ENCODE peak calls at places on chromosomes 3 and 15, in eight cellular contexts. E is GM12865, V is astrocyte of the spinal cord, H is endothelial cell of umbilical vein, S is body of pancreas, N is fibroblast of lung, F is left ventricle myocardium inferior, B is fibroblast of mammary gland. J is an unnamed sample.

GRCh38 chr15:29323557-29323956 is 53.9 kb upstream of the NSMCE3 start:
- DNase-seq in V (no peak), B (no peak), F (no peak), E (peak; percentile 69), N (no peak), H (no peak), S (no peak), J (no peak)

GRCh38 chr3:55750525-55750924 is 263.4 kb upstream of the WNT5A start:
- DNase-seq in N (peak; percentile 96), H (no peak), E (no peak), F (no peak), V (peak; percentile 87), B (peak; percentile 66), S (peak; percentile 16), J (peak; percentile 74)

GRCh38 chr15:67305506-67305905 is 50.9 kb downstream of the IQCH start:
- DNase-seq in V (no peak), N (no peak), F (no peak), S (no peak), E (no peak), H (no peak), B (no peak), J (no peak)

GRCh38 chr15:31230630-31231485 is 95.8 kb upstream of the KLF13 start:
- DNase-seq in E (peak; percentile 98), V (no peak), N (no peak), H (no peak), B (no peak), S (no peak), F (no peak), J (no peak)

GRCh38 chr15:77033729-77034619 is 36.9 kb downstream of the TSPAN3 start:
- DNase-seq in V (no peak), N (no peak), F (no peak), S (peak; percentile 3), E (no peak), H (no peak), B (no peak), J (no peak)

GRCh38 chr3:76307556-76307955 is 522.2 kb upstream of the ZNF717 start:
- DNase-seq in N (peak; percentile 36), H (no peak), V (peak; percentile 12), B (no peak), F (no peak), S (no peak), E (no peak), J (no peak)

GRCh38 chr3:147572970-147573340 is 163.8 kb downstream of the ZIC1 start:
- DNase-seq in V (no peak), H (no peak), S (no peak), E (peak; percentile 5), N (no peak), F (no peak), B (peak; percentile 2), J (no peak)

GRCh38 chr15:29880886-29881285 is 58.6 kb upstream of the TJP1 start:
- DNase-seq in N (no peak), V (no peak), F (no peak), E (no peak), H (no peak), B (no peak), S (no peak), J (no peak)

GRCh38 chr15:76904461-76905012 is 603 bp downstream of the SCAPER start:
- DNase-seq in N (peak; percentile 6), V (peak; percentile 16), F (no peak), B (peak; percentile 27), H (peak; percentile 42), S (peak; percentile 48), E (peak; percentile 32), J (no peak)

DNA sequence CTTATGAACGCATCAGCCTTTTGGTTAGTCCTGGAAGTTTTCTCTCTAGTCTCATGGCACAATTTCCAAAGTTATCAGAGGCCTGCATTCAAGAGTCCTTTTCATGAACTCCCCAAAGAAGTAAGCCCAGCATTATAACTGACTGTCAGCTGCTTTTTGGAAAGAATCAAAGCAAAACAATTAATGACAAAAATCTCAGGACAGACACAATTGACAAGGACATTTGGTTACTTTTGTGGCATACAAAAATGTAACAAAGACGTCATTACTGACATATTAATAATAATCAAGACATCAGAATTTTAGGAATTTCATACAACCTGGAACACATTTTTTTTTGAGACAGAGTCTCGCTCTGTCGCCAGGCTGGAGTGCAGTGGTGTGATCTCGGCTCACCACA is 21.2 kb downstream of the KATNBL1 start:
- DNase-seq in F (no peak), S (no peak), N (peak; percentile 20), H (no peak), V (no peak), E (no peak), B (no peak), J (no peak)
- TF ChIP-seq CTCF in F (no peak), S (no peak), N (no peak), H (no peak), V (no peak), E (no peak), B (no peak), J (no peak)

GRCh38 chr15:44729394-44729913 is 6.9 kb upstream of the TRIM69 start:
- DNase-seq in E (peak; percentile 72), H (no peak), F (no peak), V (no peak), S (no peak), N (no peak), B (peak; percentile 40), J (no peak)

GRCh38 chr15:44726568-44727461 is 9.5 kb upstream of the TRIM69 start:
- DNase-seq in V (peak; percentile 95), B (peak; percentile 96), F (no peak), N (peak; percentile 93), H (peak; percentile 93), E (peak; percentile 97), S (peak; percentile 14), J (peak; percentile 76)

GRCh38 chr15:44727462-44728231 is 8.7 kb upstream of the TRIM69 start:
- DNase-seq in H (no peak), N (no peak), B (no peak), V (no peak), F (no peak), E (peak; percentile 68), S (no peak), J (no peak)

GRCh38 chr15:44728576-44729393 is 7.5 kb upstream of the TRIM69 start:
- DNase-seq in V (peak; percentile 100), F (peak; percentile 94), H (peak; percentile 99), E (peak; percentile 99), B (peak; percentile 99), S (peak; percentile 95), N (peak; percentile 98), J (peak; percentile 97)

DNA sequence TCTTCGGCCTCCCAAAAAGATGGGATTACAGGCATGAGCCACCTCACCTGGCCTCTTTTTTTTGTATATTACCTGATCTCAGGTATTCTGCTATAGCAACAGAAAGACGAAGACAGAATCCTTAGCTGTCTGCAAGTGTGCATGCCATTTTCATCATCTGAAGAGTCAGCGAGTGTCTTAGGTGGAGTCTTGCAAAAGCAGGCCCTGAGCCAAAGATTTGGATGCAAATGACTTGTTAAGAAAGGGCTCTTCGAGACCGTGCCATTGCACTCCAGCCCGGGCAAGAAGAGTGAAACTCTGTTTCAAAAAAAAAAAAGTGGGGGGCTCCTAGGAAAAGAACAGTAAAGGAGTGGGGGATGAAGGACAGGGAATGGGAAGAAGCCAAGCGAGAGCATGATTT is 10.2 kb upstream of the TRIM69 start:
- DNase-seq in E (peak; percentile 84), H (peak; percentile 31), N (peak; percentile 23), V (no peak), S (no peak), F (no peak), B (peak; percentile 33), J (no peak)
- H3K4me3 ChIP-seq in E (peak overlapping the region; percentile 60), H (no peak overlapping the region), N (no peak overlapping the region), V (no peak overlapping the region), S (no peak overlapping the region), F (peak overlapping the region; percentile 35), B (no peak overlapping the region), J (no peak overlapping the region)

GRCh38 chr3:50410185-50410584 is 50.9 kb upstream of the TMEM115 start:
- DNase-seq in E (no peak), H (no peak), V (no peak), S (no peak), N (no peak), B (no peak), F (no peak), J (no peak)

GRCh38 chr3:50411229-50411628 is 51.9 kb upstream of the TMEM115 start:
- DNase-seq in B (no peak), S (no peak), F (no peak), H (no peak), N (no peak), V (no peak), E (no peak), J (no peak)

GRCh38 chr3:50415066-50415465 is 55.7 kb upstream of the TMEM115 start:
- DNase-seq in E (no peak), V (no peak), B (no peak), N (no peak), S (no peak), H (no peak), F (no peak), J (no peak)

GRCh38 chr3:50410593-50411139 is 51.3 kb upstream of the TMEM115 start:
- DNase-seq in F (no peak), H (no peak), B (no peak), V (no peak), N (no peak), E (no peak), S (no peak), J (no peak)

GRCh38 chr3:50412355-50412754 is 53.0 kb upstream of the TMEM115 start:
- DNase-seq in N (no peak), F (no peak), V (no peak), H (no peak), B (no peak), S (no peak), E (no peak), J (no peak)
- TF ChIP-seq CTCF in N (no peak), F (no peak), V (no peak), H (no peak), B (no peak), S (no peak), E (no peak), J (no peak)

DNA sequence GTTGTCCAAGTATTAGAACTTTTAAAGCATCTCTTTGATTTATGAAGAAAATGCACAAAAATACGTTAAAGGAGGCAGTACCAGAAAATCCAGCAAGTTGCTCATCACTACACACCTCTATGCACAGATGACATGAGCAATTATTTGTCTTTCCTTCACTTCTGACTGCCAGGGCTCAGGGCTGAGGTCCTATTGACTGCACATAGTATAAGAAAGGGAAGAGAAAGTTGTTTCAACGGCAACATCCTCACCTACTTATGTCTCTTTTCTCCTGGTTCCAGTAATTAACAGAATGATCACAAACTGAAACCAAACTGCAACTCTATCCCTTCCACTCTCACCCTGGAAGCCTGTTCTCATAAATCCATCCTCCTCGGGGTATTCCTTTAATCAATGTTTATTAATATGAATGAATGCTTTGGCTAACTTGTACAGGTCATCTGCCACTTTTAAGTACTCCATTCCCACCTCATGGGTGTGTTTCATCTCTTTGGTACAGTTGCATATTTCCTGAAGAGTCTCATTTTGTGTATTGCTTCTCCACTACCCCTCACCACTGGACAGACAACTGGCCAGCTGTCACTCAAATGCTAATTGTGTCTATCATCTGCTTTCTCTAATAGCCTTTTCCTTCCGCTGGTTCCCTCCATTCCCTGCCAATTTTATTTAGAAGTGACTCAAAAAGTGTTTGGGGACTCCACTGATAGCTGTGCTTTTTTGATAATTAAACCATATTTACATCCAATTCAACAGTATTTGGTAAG is 34.5 kb downstream of the RAB27A start:
- DNase-seq in E (peak; percentile 37), F (no peak), V (no peak), H (no peak), S (no peak), B (no peak), N (no peak), J (no peak)
- H3K4me3 ChIP-seq in E (peak overlapping the region; percentile 31), F (peak overlapping the region; percentile 42), V (no peak overlapping the region), H (no peak overlapping the region), S (no peak overlapping the region), B (no peak overlapping the region), N (no peak overlapping the region), J (no peak overlapping the region)

J was measured in astrocyte of the cerebellum.